ENCODE peak calls at places on chromosomes 13 and 19, in four cellular contexts. Y is T-helper 2 cell; Q is naive thymus-derived CD4-positive, alpha-beta T cell; J is NCI-H510A. C is an unnamed sample.

GRCh38 chr19:47652285-47652684 is 43.4 kb downstream of the BICRA start:
- DNase-seq in Y (no peak), Q (no peak), J (no peak), C (no peak)

GRCh38 chr13:31012285-31013024 is 80.0 kb downstream of the TEX26 start:
- DNase-seq in Y (peak; percentile 15), Q (no peak), J (no peak), C (peak; percentile 11)

GRCh38 chr19:5492281-5492812 is 37.1 kb downstream of the ZNRF4 start:
- DNase-seq in Y (no peak), Q (no peak), J (no peak), C (no peak)

GRCh38 chr13:102399791-102400618 is 1.8 kb downstream of the FGF14 start:
- DNase-seq in Y (peak; percentile 32), Q (no peak), J (no peak), C (no peak)

GRCh38 chr13:32475403-32475802 is 47.5 kb upstream of the N4BP2L1 start:
- DNase-seq in Y (no peak), Q (no peak), J (no peak), C (no peak)

GRCh38 chr13:92549275-92549674 is 677.3 kb upstream of the GPC6 start:
- DNase-seq in Y (no peak), Q (no peak), J (no peak), C (no peak)

GRCh38 chr13:110705356-110705825 is 525 bp downstream of the CARS2 start:
- DNase-seq in Y (peak; percentile 6), Q (no peak), J (no peak), C (no peak)

GRCh38 chr13:27004866-27005265 is 166.7 kb downstream of the USP12 start:
- DNase-seq in Y (no peak), Q (no peak), J (no peak), C (no peak)

GRCh38 chr13:75550159-75550567 is 572 bp downstream of the UCHL3 start:
- DNase-seq in Y (no peak), Q (no peak), J (no peak), C (peak; percentile 59)

GRCh38 chr13:99231726-99232125 is 26.5 kb downstream of the GPR18 start:
- DNase-seq in Y (no peak), Q (no peak), J (no peak), C (no peak)

GRCh38 chr19:41305923-41306322 is 4.0 kb upstream of the CCDC97 start:
- DNase-seq in Y (no peak), Q (no peak), J (no peak), C (no peak)

GRCh38 chr19:42279148-42279901 is 10.3 kb downstream of the CIC start:
- DNase-seq in Y (no peak), Q (no peak), J (no peak), C (no peak)

GRCh38 chr19:45558399-45558878 is 26.2 kb downstream of the OPA3 start:
- DNase-seq in Y (peak; percentile 85), Q (peak; percentile 55), J (peak; percentile 29), C (no peak)

GRCh38 chr13:39600766-39601165 is 2.2 kb downstream of the LHFPL6 start:
- DNase-seq in Y (no peak), Q (no peak), J (no peak), C (no peak)

GRCh38 chr13:107348931-107349330 is 781.0 kb upstream of the ARGLU1 start:
- DNase-seq in Y (no peak), Q (no peak), J (no peak), C (no peak)

GRCh38 chr19:2476451-2477140 is 669 bp downstream of the GADD45B start:
- DNase-seq in Y (peak; percentile 71), Q (peak; percentile 77), J (no peak), C (peak; percentile 88)

GRCh38 chr13:79662882-79663281 is 181.9 kb downstream of the NDFIP2 start:
- DNase-seq in Y (peak; percentile 10), Q (no peak), J (no peak), C (no peak)

GRCh38 chr13:111210945-111211469 is 95.9 kb downstream of the ARHGEF7 start:
- DNase-seq in Y (no peak), Q (no peak), J (no peak), C (no peak)

GRCh38 chr19:1558552-1558951 is 9.6 kb downstream of the MEX3D start:
- DNase-seq in Y (no peak), Q (no peak), J (no peak), C (no peak)

GRCh38 chr19:548841-549830 is 5.3 kb downstream of the GZMM start:
- DNase-seq in Y (no peak), Q (no peak), J (no peak), C (no peak)

GRCh38 chr13:28001049-28001448 is 12.6 kb upstream of the URAD start:
- DNase-seq in Y (no peak), Q (no peak), J (no peak), C (peak; percentile 43)